ENCODE peak calls at places on chromosomes 3 and 15, in four cellular contexts. J, T, W and F are unnamed samples.
A peak's percentile ranks its signal among the peaks of the same experiment; 100 is the strongest.

GRCh38 chr3:129413687-129414506 is 14.5 kb downstream of the EFCAB12 start:
- DNase-seq in T (peak; percentile 97), J (no peak), W (peak; percentile 99), F (peak; percentile 93)

GRCh38 chr3:160739079-160739478 is 17.0 kb upstream of the PPM1L start:
- DNase-seq in J (no peak), T (peak; percentile 1), W (no peak), F (no peak)

GRCh38 chr3:140007081-140007480 is 72.1 kb downstream of the CLSTN2 start:
- DNase-seq in J (no peak), W (no peak), T (no peak), F (no peak)

GRCh38 chr15:95594496-95594895 is 736.0 kb upstream of the NR2F2 start:
- DNase-seq in W (no peak), T (no peak), J (no peak), F (no peak)

GRCh38 chr3:171314341-171314740 is 145.9 kb downstream of the TNIK start:
- DNase-seq in T (no peak), W (no peak), J (no peak), F (no peak)

GRCh38 chr3:14497321-14497720 is 42.8 kb downstream of the GRIP2 start:
- DNase-seq in J (no peak), T (no peak), W (no peak), F (peak; percentile 38)

GRCh38 chr3:153305189-153305588 is 143.2 kb downstream of the RAP2B start:
- DNase-seq in T (no peak), W (no peak), J (no peak), F (no peak)

GRCh38 chr15:77497942-77498361 is 77.3 kb downstream of the HMG20A start:
- DNase-seq in T (peak; percentile 59), J (no peak), W (peak; percentile 29), F (peak; percentile 22)

GRCh38 chr3:50213383-50213782 is 8.3 kb downstream of the SLC38A3 start:
- DNase-seq in T (no peak), J (no peak), W (no peak), F (no peak)

GRCh38 chr15:63597033-63597790 is at the start of gene FBXL22:
- DNase-seq in W (peak; percentile 84), J (no peak), T (peak; percentile 80), F (peak; percentile 89)

GRCh38 chr3:186722457-186722856 is 5.3 kb downstream of the KNG1 start:
- DNase-seq in T (no peak), J (peak; percentile 16), W (no peak), F (no peak)

GRCh38 chr3:25472747-25473146 is 44.7 kb downstream of the RARB start:
- DNase-seq in W (no peak), T (no peak), J (no peak), F (no peak)

GRCh38 chr3:47283193-47283537 is 421 bp downstream of the KLHL18 start:
- DNase-seq in J (no peak), W (no peak), T (peak; percentile 11), F (no peak)

GRCh38 chr3:17747184-17747889 is 4.9 kb upstream of the TBC1D5 start:
- DNase-seq in T (peak; percentile 19), J (no peak), W (no peak), F (no peak)

GRCh38 chr3:132038198-132038825 is 3.5 kb upstream of the CPNE4 start:
- DNase-seq in J (peak; percentile 44), T (peak; percentile 6), W (peak; percentile 23), F (peak; percentile 1)

GRCh38 chr3:142500211-142500610 is 52.4 kb upstream of the XRN1 start:
- DNase-seq in T (no peak), J (no peak), W (peak; percentile 16), F (peak; percentile 43)

GRCh38 chr15:52567886-52568568 is 803 bp downstream of the ARPP19 start:
- DNase-seq in J (no peak), W (peak; percentile 24), T (peak; percentile 39), F (peak; percentile 69)

GRCh38 chr3:19970289-19970688 is 23.4 kb downstream of the RAB5A start:
- DNase-seq in J (no peak), T (no peak), W (no peak), F (no peak)

GRCh38 chr3:111998661-111999641 is at the start of gene TAGLN3:
- DNase-seq in T (peak; percentile 58), J (peak; percentile 96), W (no peak), F (peak; percentile 77)

GRCh38 chr3:49924683-49925082 is 4.9 kb downstream of the MON1A start:
- DNase-seq in W (peak; percentile 91), T (peak; percentile 83), J (no peak), F (peak; percentile 83)

GRCh38 chr15:20357139-20358065 is 184.2 kb downstream of the GOLGA6L6 start:
- DNase-seq in W (no peak), J (no peak), T (no peak), F (peak; percentile 88)

GRCh38 chr15:63823253-63823844 is 10.4 kb downstream of the HERC1 start:
- DNase-seq in T (no peak), J (no peak), W (no peak), F (peak; percentile 18)

GRCh38 chr3:31634485-31634884 is 101.8 kb downstream of the STT3B start:
- DNase-seq in W (peak; percentile 70), J (no peak), T (peak; percentile 61), F (peak; percentile 23)

GRCh38 chr3:78951546-78951945 is 816.3 kb downstream of the ROBO1 start:
- DNase-seq in T (peak; percentile 23), J (no peak), W (peak; percentile 84), F (no peak)

GRCh38 chr3:123808812-123809211 is 75.3 kb downstream of the MYLK start:
- DNase-seq in J (no peak), T (no peak), W (no peak), F (no peak)

GRCh38 chr3:33915796-33916589 is 117.6 kb downstream of the PDCD6IP start:
- DNase-seq in J (peak; percentile 40), W (peak; percentile 28), T (peak; percentile 33), F (no peak)

GRCh38 chr3:178677961-178678360 is 141.7 kb downstream of the KCNMB2 start:
- DNase-seq in W (no peak), T (no peak), J (no peak), F (no peak)

GRCh38 chr3:11662392-11662990 is 18.8 kb upstream of the VGLL4 start:
- DNase-seq in T (peak; percentile 18), W (no peak), J (no peak), F (peak; percentile 70)

GRCh38 chr3:113736548-113737089 is 9.4 kb downstream of the NAA50 start:
- DNase-seq in T (peak; percentile 54), W (peak; percentile 73), J (peak; percentile 45), F (peak; percentile 65)

GRCh38 chr3:123571264-123571972 is 13.4 kb downstream of the HACD2 start:
- DNase-seq in T (peak; percentile 17), W (no peak), J (peak; percentile 9), F (no peak)

GRCh38 chr3:59558906-59559720 is 509.3 kb upstream of the CFAP20DC start:
- DNase-seq in W (no peak), J (no peak), T (no peak), F (no peak)

GRCh38 chr15:73866481-73866880 is 6.9 kb upstream of the TBC1D21 start:
- DNase-seq in J (no peak), T (no peak), W (no peak), F (no peak)

GRCh38 chr3:126460386-126460785 is 15.3 kb downstream of the ZXDC start:
- DNase-seq in T (no peak), J (no peak), W (no peak), F (peak; percentile 52)
- H4K20me1 ChIP-seq in T (no peaks in the 10 kb centered on the region), J (peaks cover 15% of the 10 kb centered on the region), W (peaks cover 24% of the 10 kb centered on the region), F (peaks cover 37% of the 10 kb centered on the region)

GRCh38 chr15:50353999-50354837 is 780 bp downstream of the GABPB1 start:
- DNase-seq in W (peak; percentile 92), T (peak; percentile 88), J (peak; percentile 70), F (peak; percentile 91)
- H3K4me1 ChIP-seq in W (no peaks in the 10 kb centered on the region), T (peaks cover 5% of the 10 kb centered on the region), J (peaks cover 30% of the 10 kb centered on the region), F (peaks cover 25% of the 10 kb centered on the region)

GRCh38 chr3:74045000-74045399 is 420.3 kb upstream of the PDZRN3 start:
- DNase-seq in W (no peak), T (no peak), J (no peak), F (no peak)

DNA sequence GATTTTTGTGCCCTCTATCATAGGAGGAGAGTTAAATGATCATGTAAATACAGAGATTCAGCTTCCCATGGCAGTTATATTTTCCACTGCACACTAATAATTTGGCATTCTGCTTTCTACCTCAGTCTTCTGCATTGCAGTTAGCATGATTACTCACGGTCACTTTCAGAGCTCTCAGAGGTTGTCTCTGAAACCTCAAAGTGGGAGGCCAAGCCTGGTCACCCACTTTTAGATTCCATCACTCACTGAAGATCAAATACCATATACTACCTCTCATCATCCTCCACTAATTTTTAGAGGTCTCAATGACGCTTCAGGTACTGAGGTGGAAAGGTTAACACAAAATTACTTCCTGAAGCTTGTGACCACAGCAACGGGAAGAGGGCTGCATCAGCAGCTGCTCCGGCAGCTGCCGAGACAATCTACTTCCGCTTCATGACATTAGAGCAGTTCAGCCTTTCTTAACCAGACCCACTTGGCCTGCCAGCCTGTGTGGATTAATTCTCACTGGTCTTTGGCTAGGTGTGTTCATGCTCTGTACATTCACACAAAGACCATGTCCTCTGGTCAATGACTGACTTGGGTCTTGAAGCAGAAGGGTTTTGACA is 416.4 kb upstream of the PDZRN3 start:
- DNase-seq in J (no peak), W (no peak), T (no peak), F (no peak)
- H3K4me2 ChIP-seq in J (no peak overlapping the region), W (no peak overlapping the region), T (no peak overlapping the region), F (no peak overlapping the region)

DNA sequence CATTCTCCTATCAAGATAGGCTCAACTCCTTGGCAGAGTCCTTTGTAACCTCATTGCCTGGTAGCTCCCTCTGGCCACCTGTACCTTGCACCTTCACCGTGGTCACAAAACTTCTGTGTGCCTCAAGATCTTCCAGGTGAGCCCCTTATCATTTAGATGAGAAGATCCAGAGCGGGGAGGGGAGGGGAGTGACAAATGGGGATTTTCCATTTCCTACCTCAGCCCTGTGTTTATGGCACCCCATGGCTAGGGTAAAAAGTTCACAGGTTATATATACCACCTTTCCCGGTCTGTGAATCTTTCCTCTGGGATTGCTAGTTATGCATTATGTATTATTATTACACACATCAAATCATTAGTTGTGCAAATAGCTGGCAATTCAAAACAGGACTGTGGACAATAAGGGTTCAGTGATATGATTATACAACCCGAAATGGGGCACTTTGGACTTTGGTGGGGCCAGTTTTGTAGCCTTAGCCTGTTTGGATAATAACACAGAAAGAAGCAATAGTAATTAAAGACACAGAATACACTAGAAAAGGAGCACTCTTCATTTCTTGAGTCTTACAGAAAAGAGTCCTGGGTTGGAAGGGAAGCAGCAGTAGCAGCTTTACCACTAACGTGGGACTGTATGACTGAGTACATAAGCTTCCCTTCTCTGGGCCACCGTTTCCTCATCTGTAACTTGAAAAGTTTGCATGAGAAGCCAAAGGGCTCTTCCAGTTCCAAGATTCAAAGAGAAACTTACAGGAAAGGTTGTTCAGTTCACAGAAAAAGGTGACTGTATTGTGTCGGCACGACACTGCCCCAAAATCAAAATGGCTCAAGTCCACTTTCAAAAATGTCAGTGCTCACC is 7.1 kb downstream of the TLE3 start:
- DNase-seq in J (no peak), T (no peak), W (no peak), F (no peak)
- H4K20me1 ChIP-seq in J (peaks cover 100% of the 10 kb centered on the region), T (no peaks in the 10 kb centered on the region), W (peaks cover 89% of the 10 kb centered on the region), F (peaks cover 92% of the 10 kb centered on the region)

DNA sequence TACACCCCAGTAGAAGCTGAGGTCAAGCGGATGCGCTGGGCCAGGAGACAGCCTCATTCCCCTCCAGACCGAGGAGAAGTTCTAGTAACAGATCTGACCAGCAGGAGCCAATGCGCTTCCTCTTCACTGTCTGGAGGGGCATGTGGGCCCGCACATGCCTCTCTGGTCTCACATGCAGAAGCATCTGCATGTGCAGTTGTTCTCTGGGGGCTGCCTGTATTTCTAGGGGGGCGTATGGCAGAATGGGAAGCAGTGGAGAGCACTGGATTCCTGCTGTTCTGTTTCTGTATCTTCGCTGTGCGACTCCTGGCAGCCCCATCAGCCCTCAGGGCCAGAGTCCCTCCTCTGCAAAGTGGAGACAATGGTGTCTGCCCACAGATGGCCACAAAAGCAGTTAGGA is 170.3 kb upstream of the IQSEC1 start:
- DNase-seq in W (no peak), J (no peak), T (no peak), F (peak; percentile 66)
- H3K4me1 ChIP-seq in W (no peaks in the 10 kb centered on the region), J (peaks cover 8% of the 10 kb centered on the region), T (no peaks in the 10 kb centered on the region), F (no peaks in the 10 kb centered on the region)

GRCh38 chr15:67777773-67778172 is 47.5 kb upstream of the SKOR1 start:
- DNase-seq in W (no peak), J (no peak), T (no peak), F (no peak)
- H3K4me2 ChIP-seq in W (no peak overlapping the region), J (peak overlapping the region; percentile 20), T (no peak overlapping the region), F (no peak overlapping the region)